ENCODE peak calls at places on chromosomes 12 and 14, in ten cellular contexts. One of them, this sample, is unnamed.

GRCh38 chr14:83825836-83826235 is 1704.1 kb upstream of the FLRT2 start:
- DNase-seq in NB4: no peak
- DNase-seq in Peyer's patch: no peak
- DNase-seq in astrocyte of the spinal cord: no peak
- DNase-seq in SK-N-MC: peak
- DNase-seq in AG10803: no peak
- DNase-seq in right atrium auricular region: no peak
- DNase-seq in right lobe of liver: no peak
- DNase-seq in colonic mucosa: no peak
- DNase-seq in pancreas: no peak
- DNase-seq in this sample: no peak

GRCh38 chr14:85531141-85531593 is 1.2 kb downstream of the FLRT2 start:
- DNase-seq in NB4: no peak
- DNase-seq in Peyer's patch: no peak
- DNase-seq in astrocyte of the spinal cord: peak
- DNase-seq in SK-N-MC: no peak
- DNase-seq in AG10803: peak
- DNase-seq in right atrium auricular region: peak
- DNase-seq in right lobe of liver: peak
- DNase-seq in colonic mucosa: peak
- DNase-seq in pancreas: peak
- DNase-seq in this sample: no peak

GRCh38 chr14:80764496-80764895 is 177.0 kb downstream of the CEP128 start:
- DNase-seq in NB4: no peak
- DNase-seq in Peyer's patch: no peak
- DNase-seq in astrocyte of the spinal cord: peak
- DNase-seq in SK-N-MC: no peak
- DNase-seq in AG10803: no peak
- DNase-seq in right atrium auricular region: no peak
- DNase-seq in right lobe of liver: no peak
- DNase-seq in colonic mucosa: no peak
- DNase-seq in pancreas: no peak
- DNase-seq in this sample: no peak

GRCh38 chr12:23029185-23029584 is 404.2 kb downstream of the ETNK1 start:
- DNase-seq in NB4: no peak
- DNase-seq in Peyer's patch: no peak
- DNase-seq in astrocyte of the spinal cord: no peak
- DNase-seq in SK-N-MC: no peak
- DNase-seq in AG10803: no peak
- DNase-seq in right atrium auricular region: no peak
- DNase-seq in right lobe of liver: no peak
- DNase-seq in colonic mucosa: no peak
- DNase-seq in pancreas: no peak
- DNase-seq in this sample: no peak

GRCh38 chr12:25822281-25822680 is 136.2 kb upstream of the RASSF8 start:
- DNase-seq in NB4: no peak
- DNase-seq in Peyer's patch: no peak
- DNase-seq in astrocyte of the spinal cord: no peak
- DNase-seq in SK-N-MC: no peak
- DNase-seq in AG10803: no peak
- DNase-seq in right atrium auricular region: no peak
- DNase-seq in right lobe of liver: no peak
- DNase-seq in colonic mucosa: no peak
- DNase-seq in pancreas: no peak
- DNase-seq in this sample: no peak

GRCh38 chr12:65010437-65010836 is 110.7 kb downstream of the WIF1 start:
- DNase-seq in NB4: no peak
- DNase-seq in Peyer's patch: no peak
- DNase-seq in astrocyte of the spinal cord: no peak
- DNase-seq in SK-N-MC: no peak
- DNase-seq in AG10803: no peak
- DNase-seq in right atrium auricular region: no peak
- DNase-seq in right lobe of liver: no peak
- DNase-seq in colonic mucosa: no peak
- DNase-seq in pancreas: no peak
- DNase-seq in this sample: no peak

GRCh38 chr12:12474471-12474928 is 88.2 kb downstream of the DUSP16 start:
- DNase-seq in NB4: no peak
- DNase-seq in Peyer's patch: no peak
- DNase-seq in astrocyte of the spinal cord: no peak
- DNase-seq in SK-N-MC: no peak
- DNase-seq in AG10803: no peak
- DNase-seq in right atrium auricular region: no peak
- DNase-seq in right lobe of liver: no peak
- DNase-seq in colonic mucosa: no peak
- DNase-seq in pancreas: no peak
- DNase-seq in this sample: no peak

GRCh38 chr12:124381454-124382207 is 86.7 kb downstream of the RFLNA start:
- DNase-seq in NB4: no peak
- DNase-seq in Peyer's patch: peak
- DNase-seq in astrocyte of the spinal cord: peak
- DNase-seq in SK-N-MC: no peak
- DNase-seq in AG10803: peak
- DNase-seq in right atrium auricular region: peak
- DNase-seq in right lobe of liver: peak
- DNase-seq in colonic mucosa: peak
- DNase-seq in pancreas: peak
- DNase-seq in this sample: no peak

GRCh38 chr14:90645842-90646443 is 170.3 kb downstream of the TTC7B start:
- DNase-seq in NB4: no peak
- DNase-seq in Peyer's patch: no peak
- DNase-seq in astrocyte of the spinal cord: peak
- DNase-seq in SK-N-MC: no peak
- DNase-seq in AG10803: peak
- DNase-seq in right atrium auricular region: no peak
- DNase-seq in right lobe of liver: no peak
- DNase-seq in colonic mucosa: no peak
- DNase-seq in pancreas: no peak
- DNase-seq in this sample: no peak

GRCh38 chr12:49017764-49018281 is 753 bp downstream of the PRKAG1 start:
- DNase-seq in NB4: peak
- DNase-seq in Peyer's patch: no peak
- DNase-seq in astrocyte of the spinal cord: no peak
- DNase-seq in SK-N-MC: no peak
- DNase-seq in AG10803: peak
- DNase-seq in right atrium auricular region: no peak
- DNase-seq in right lobe of liver: no peak
- DNase-seq in colonic mucosa: no peak
- DNase-seq in pancreas: no peak
- DNase-seq in this sample: no peak

GRCh38 chr14:26125039-26125438 is 472.8 kb downstream of the NOVA1 start:
- DNase-seq in NB4: no peak
- DNase-seq in Peyer's patch: no peak
- DNase-seq in astrocyte of the spinal cord: no peak
- DNase-seq in SK-N-MC: no peak
- DNase-seq in AG10803: no peak
- DNase-seq in right atrium auricular region: no peak
- DNase-seq in right lobe of liver: no peak
- DNase-seq in colonic mucosa: no peak
- DNase-seq in pancreas: no peak
- DNase-seq in this sample: no peak

GRCh38 chr14:93857500-93857899 is 69.2 kb upstream of the PRIMA1 start:
- DNase-seq in NB4: peak
- DNase-seq in Peyer's patch: no peak
- DNase-seq in astrocyte of the spinal cord: no peak
- DNase-seq in SK-N-MC: no peak
- DNase-seq in AG10803: no peak
- DNase-seq in right atrium auricular region: no peak
- DNase-seq in right lobe of liver: no peak
- DNase-seq in colonic mucosa: no peak
- DNase-seq in pancreas: no peak
- DNase-seq in this sample: no peak

GRCh38 chr12:107843351-107844311 is 69.1 kb downstream of the ASCL4 start:
- DNase-seq in NB4: no peak
- DNase-seq in Peyer's patch: no peak
- DNase-seq in astrocyte of the spinal cord: peak
- DNase-seq in SK-N-MC: no peak
- DNase-seq in AG10803: peak
- DNase-seq in right atrium auricular region: no peak
- DNase-seq in right lobe of liver: no peak
- DNase-seq in colonic mucosa: no peak
- DNase-seq in pancreas: peak
- DNase-seq in this sample: no peak

GRCh38 chr14:28681681-28682080 is 84.9 kb upstream of the FOXG1 start:
- DNase-seq in NB4: no peak
- DNase-seq in Peyer's patch: no peak
- DNase-seq in astrocyte of the spinal cord: no peak
- DNase-seq in SK-N-MC: no peak
- DNase-seq in AG10803: no peak
- DNase-seq in right atrium auricular region: no peak
- DNase-seq in right lobe of liver: no peak
- DNase-seq in colonic mucosa: no peak
- DNase-seq in pancreas: no peak
- DNase-seq in this sample: no peak

GRCh38 chr12:63069860-63070617 is 81.0 kb downstream of the AVPR1A start:
- DNase-seq in NB4: no peak
- DNase-seq in Peyer's patch: no peak
- DNase-seq in astrocyte of the spinal cord: no peak
- DNase-seq in SK-N-MC: no peak
- DNase-seq in AG10803: no peak
- DNase-seq in right atrium auricular region: no peak
- DNase-seq in right lobe of liver: no peak
- DNase-seq in colonic mucosa: no peak
- DNase-seq in pancreas: no peak
- DNase-seq in this sample: no peak
- H3K4me3 ChIP-seq in NB4: no peak
- H3K4me3 ChIP-seq in Peyer's patch: no peak
- H3K4me3 ChIP-seq in astrocyte of the spinal cord: no peak
- H3K4me3 ChIP-seq in SK-N-MC: no peak
- H3K4me3 ChIP-seq in AG10803: no peak
- H3K4me3 ChIP-seq in right atrium auricular region: no peak
- H3K4me3 ChIP-seq in right lobe of liver: no peak
- H3K4me3 ChIP-seq in colonic mucosa: no peak
- H3K4me3 ChIP-seq in pancreas: no peak
- H3K4me3 ChIP-seq in this sample: no peak

DNA sequence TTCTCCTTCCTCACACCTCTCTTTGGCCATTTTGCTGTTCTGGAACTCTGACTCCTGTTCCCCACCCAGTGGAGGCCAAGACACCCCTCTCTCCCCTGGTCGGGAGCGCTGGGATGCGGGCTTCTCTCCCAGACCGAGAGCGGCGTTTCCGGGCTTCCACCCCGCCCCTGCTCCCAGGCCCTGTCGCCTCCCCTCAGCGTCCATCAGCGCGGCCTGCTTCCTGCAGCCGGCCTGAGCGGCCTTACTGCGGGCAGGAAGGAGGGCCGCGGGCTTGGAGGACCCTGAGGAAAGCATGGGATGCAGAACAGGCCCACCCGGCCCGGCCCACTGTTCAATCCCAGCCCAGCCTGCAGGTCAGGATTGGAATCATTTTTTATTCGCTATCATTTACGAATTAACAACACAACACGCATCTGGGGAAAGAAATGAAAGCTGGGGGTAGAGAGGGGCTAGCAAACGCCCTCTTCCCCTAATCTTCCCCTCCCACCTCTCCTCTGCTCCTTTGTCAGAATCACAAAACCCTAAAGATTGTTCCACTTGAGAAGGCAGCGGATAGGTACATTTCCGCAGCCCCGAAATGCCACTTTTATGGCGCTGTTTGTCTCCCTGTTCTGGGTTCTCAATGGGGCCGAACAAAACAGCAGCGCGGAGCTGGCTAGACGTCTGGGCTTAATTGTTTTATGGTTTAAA is 3.8 kb upstream of the HOXC8 start:
- DNase-seq in NB4: no peak
- DNase-seq in Peyer's patch: no peak
- DNase-seq in astrocyte of the spinal cord: no peak
- DNase-seq in SK-N-MC: no peak
- DNase-seq in AG10803: peak
- DNase-seq in right atrium auricular region: no peak
- DNase-seq in right lobe of liver: no peak
- DNase-seq in colonic mucosa: no peak
- DNase-seq in pancreas: no peak
- DNase-seq in this sample: no peak
- H3K4me3 ChIP-seq in NB4: no peak
- H3K4me3 ChIP-seq in Peyer's patch: peak
- H3K4me3 ChIP-seq in astrocyte of the spinal cord: peak
- H3K4me3 ChIP-seq in SK-N-MC: no peak
- H3K4me3 ChIP-seq in AG10803: peak
- H3K4me3 ChIP-seq in right atrium auricular region: no peak
- H3K4me3 ChIP-seq in right lobe of liver: no peak
- H3K4me3 ChIP-seq in colonic mucosa: no peak
- H3K4me3 ChIP-seq in pancreas: no peak
- H3K4me3 ChIP-seq in this sample: no peak

GRCh38 chr14:22871962-22872832 is 657 bp downstream of the LRP10 start:
- DNase-seq in NB4: peak
- DNase-seq in Peyer's patch: peak
- DNase-seq in astrocyte of the spinal cord: peak
- DNase-seq in SK-N-MC: peak
- DNase-seq in AG10803: peak
- DNase-seq in right atrium auricular region: peak
- DNase-seq in right lobe of liver: peak
- DNase-seq in colonic mucosa: peak
- DNase-seq in pancreas: peak
- DNase-seq in this sample: peak
- H3K4me3 ChIP-seq in NB4: peak
- H3K4me3 ChIP-seq in Peyer's patch: peak
- H3K4me3 ChIP-seq in astrocyte of the spinal cord: peak
- H3K4me3 ChIP-seq in SK-N-MC: peak
- H3K4me3 ChIP-seq in AG10803: peak
- H3K4me3 ChIP-seq in right atrium auricular region: peak
- H3K4me3 ChIP-seq in right lobe of liver: peak
- H3K4me3 ChIP-seq in colonic mucosa: peak
- H3K4me3 ChIP-seq in pancreas: peak
- H3K4me3 ChIP-seq in this sample: peak

GRCh38 chr14:60641722-60642269 is 7.5 kb downstream of the SIX1 start:
- DNase-seq in NB4: no peak
- DNase-seq in Peyer's patch: no peak
- DNase-seq in astrocyte of the spinal cord: no peak
- DNase-seq in SK-N-MC: no peak
- DNase-seq in AG10803: no peak
- DNase-seq in right atrium auricular region: no peak
- DNase-seq in right lobe of liver: no peak
- DNase-seq in colonic mucosa: no peak
- DNase-seq in pancreas: no peak
- DNase-seq in this sample: no peak

GRCh38 chr14:60643443-60644402 is 5.6 kb downstream of the SIX1 start:
- DNase-seq in NB4: no peak
- DNase-seq in Peyer's patch: no peak
- DNase-seq in astrocyte of the spinal cord: no peak
- DNase-seq in SK-N-MC: peak
- DNase-seq in AG10803: peak
- DNase-seq in right atrium auricular region: no peak
- DNase-seq in right lobe of liver: no peak
- DNase-seq in colonic mucosa: no peak
- DNase-seq in pancreas: no peak
- DNase-seq in this sample: no peak

GRCh38 chr14:60640859-60641721 is 8.2 kb downstream of the SIX1 start:
- DNase-seq in NB4: no peak
- DNase-seq in Peyer's patch: no peak
- DNase-seq in astrocyte of the spinal cord: no peak
- DNase-seq in SK-N-MC: no peak
- DNase-seq in AG10803: no peak
- DNase-seq in right atrium auricular region: no peak
- DNase-seq in right lobe of liver: no peak
- DNase-seq in colonic mucosa: no peak
- DNase-seq in pancreas: no peak
- DNase-seq in this sample: no peak

GRCh38 chr14:60642790-60643397 is 6.4 kb downstream of the SIX1 start:
- DNase-seq in NB4: no peak
- DNase-seq in Peyer's patch: no peak
- DNase-seq in astrocyte of the spinal cord: no peak
- DNase-seq in SK-N-MC: no peak
- DNase-seq in AG10803: no peak
- DNase-seq in right atrium auricular region: no peak
- DNase-seq in right lobe of liver: no peak
- DNase-seq in colonic mucosa: no peak
- DNase-seq in pancreas: no peak
- DNase-seq in this sample: no peak

GRCh38 chr14:60642270-60642789 is 6.9 kb downstream of the SIX1 start:
- DNase-seq in NB4: no peak
- DNase-seq in Peyer's patch: no peak
- DNase-seq in astrocyte of the spinal cord: no peak
- DNase-seq in SK-N-MC: no peak
- DNase-seq in AG10803: no peak
- DNase-seq in right atrium auricular region: no peak
- DNase-seq in right lobe of liver: no peak
- DNase-seq in colonic mucosa: no peak
- DNase-seq in pancreas: no peak
- DNase-seq in this sample: no peak
- H3K4me3 ChIP-seq in NB4: no peak
- H3K4me3 ChIP-seq in Peyer's patch: no peak
- H3K4me3 ChIP-seq in astrocyte of the spinal cord: peak
- H3K4me3 ChIP-seq in SK-N-MC: no peak
- H3K4me3 ChIP-seq in AG10803: no peak
- H3K4me3 ChIP-seq in right atrium auricular region: no peak
- H3K4me3 ChIP-seq in right lobe of liver: no peak
- H3K4me3 ChIP-seq in colonic mucosa: no peak
- H3K4me3 ChIP-seq in pancreas: peak
- H3K4me3 ChIP-seq in this sample: no peak